ENCODE peak calls at places on chromosomes 4 and X, in four cellular contexts. W is HepG2, C is SK-N-SH, S is K562. H is an unnamed sample.
A peak's percentile ranks its signal among the peaks of the same experiment; 100 is the strongest.

GRCh38 chr4:40980318-40980883 is 230.6 kb downstream of the NSUN7 start:
- DNase-seq in W (peak; percentile 20), C (no peak), S (no peak), H (no peak)

GRCh38 chrX:44873415-44874270 is 655 bp downstream of the KDM6A start:
- DNase-seq in S (peak; percentile 29), C (peak; percentile 74), W (no peak), H (peak; percentile 31)

GRCh38 chr4:48141048-48141447 is 7.0 kb upstream of the TXK start:
- DNase-seq in S (peak; percentile 27), C (peak; percentile 48), W (peak; percentile 20), H (no peak)

GRCh38 chr4:110183643-110184042 is 14.8 kb downstream of the ELOVL6 start:
- DNase-seq in S (no peak), C (no peak), W (no peak), H (no peak)

GRCh38 chrX:78522601-78523000 is 136.5 kb downstream of the RTL3 start:
- DNase-seq in S (no peak), C (no peak), W (no peak), H (no peak)

GRCh38 chrX:19698125-19698524 is 182.8 kb upstream of the MAP3K15 start:
- DNase-seq in W (no peak), S (no peak), C (no peak), H (no peak)

GRCh38 chr4:7403001-7403400 is 31.7 kb downstream of the PSAPL1 start:
- DNase-seq in C (no peak), W (no peak), S (no peak), H (no peak)

GRCh38 chrX:30283456-30284200 is 25.6 kb downstream of the NR0B1 start:
- DNase-seq in C (no peak), S (peak; percentile 61), W (peak; percentile 22), H (no peak)

GRCh38 chr4:78644744-78645330 is 93.3 kb downstream of the ANXA3 start:
- DNase-seq in S (peak; percentile 69), W (peak; percentile 51), C (peak; percentile 57), H (no peak)

GRCh38 chr4:115187136-115187535 is 73.7 kb upstream of the NDST4 start:
- DNase-seq in S (no peak), C (no peak), W (no peak), H (no peak)

GRCh38 chr4:78481180-78481579 is 70.4 kb upstream of the ANXA3 start:
- DNase-seq in S (no peak), C (no peak), W (no peak), H (no peak)

GRCh38 chr4:60865238-60865637 is 334.9 kb upstream of the ADGRL3 start:
- DNase-seq in C (peak; percentile 32), S (no peak), W (no peak), H (no peak)

GRCh38 chr4:81632581-81633247 is 161.0 kb upstream of the RASGEF1B start:
- DNase-seq in C (no peak), S (no peak), W (no peak), H (no peak)

GRCh38 chr4:144703494-144703893 is 57.5 kb downstream of the HHIP start:
- DNase-seq in S (no peak), W (no peak), C (no peak), H (no peak)

GRCh38 chr4:100510551-100510950 is 7.3 kb downstream of the EMCN start:
- DNase-seq in C (no peak), W (no peak), S (no peak), H (no peak)

GRCh38 chr4:3865986-3866812 is 100.0 kb downstream of the ADRA2C start:
- DNase-seq in S (no peak), W (no peak), C (peak; percentile 27), H (no peak)

GRCh38 chr4:26490111-26490979 is at the start of gene CCKAR:
- DNase-seq in W (no peak), C (peak; percentile 56), S (no peak), H (no peak)

GRCh38 chrX:33138677-33139249 is 72.6 kb downstream of the DMD start:
- DNase-seq in C (no peak), S (no peak), W (no peak), H (no peak)

GRCh38 chr4:170137466-170137865 is 47.7 kb upstream of the AADAT start:
- DNase-seq in C (no peak), S (no peak), W (no peak), H (no peak)

GRCh38 chr4:101238706-101239105 is 108.6 kb downstream of the PPP3CA start:
- DNase-seq in W (no peak), C (no peak), S (no peak), H (no peak)

GRCh38 chr4:39228377-39228776 is 46.0 kb downstream of the WDR19 start:
- DNase-seq in C (no peak), S (no peak), W (no peak), H (no peak)

GRCh38 chr4:43163101-43163792 is 270.7 kb downstream of the GRXCR1 start:
- DNase-seq in W (no peak), S (no peak), C (no peak), H (no peak)

GRCh38 chr4:124980276-124980752 is 267.8 kb upstream of the ANKRD50 start:
- DNase-seq in C (no peak), W (no peak), S (no peak), H (no peak)

GRCh38 chr4:23106516-23106915 is 413.8 kb downstream of the GBA3 start:
- DNase-seq in C (no peak), W (no peak), S (no peak), H (no peak)

GRCh38 chr4:53100801-53101581 is 238.9 kb downstream of the RASL11B start:
- DNase-seq in S (no peak), W (no peak), C (no peak), H (no peak)

GRCh38 chr4:47790105-47790504 is 47.8 kb downstream of the CORIN start:
- DNase-seq in W (no peak), S (no peak), C (no peak), H (no peak)

GRCh38 chr4:71198958-71199357 is 139.9 kb upstream of the SLC4A4 start:
- DNase-seq in C (no peak), W (no peak), S (no peak), H (no peak)

GRCh38 chr4:77538144-77538543 is 67.5 kb upstream of the CXCL13 start:
- DNase-seq in S (no peak), C (no peak), W (no peak), H (no peak)

GRCh38 chr4:125283702-125284279 is 31.0 kb upstream of the FAT4 start:
- DNase-seq in W (peak; percentile 4), C (peak; percentile 37), S (peak; percentile 8), H (no peak)

GRCh38 chrX:135985123-135985973 is at the start of gene SLC9A6:
- DNase-seq in S (peak; percentile 80), W (peak; percentile 27), C (peak; percentile 90), H (peak; percentile 62)

GRCh38 chr4:2042207-2042946 is 16.8 kb upstream of the NAT8L start:
- DNase-seq in S (peak; percentile 81), C (peak; percentile 81), W (no peak), H (peak; percentile 62)

GRCh38 chr4:14787894-14788293 is 214.4 kb upstream of the CPEB2 start:
- DNase-seq in C (no peak), S (no peak), W (no peak), H (no peak)

GRCh38 chrX:64571011-64571410 is 175.8 kb upstream of the MTMR8 start:
- DNase-seq in C (no peak), S (no peak), W (no peak), H (no peak)

GRCh38 chr4:7662507-7662846 is 227.7 kb upstream of the PSAPL1 start:
- DNase-seq in C (no peak), W (no peak), S (no peak), H (no peak)

GRCh38 chr4:76535603-76536380 is 100.8 kb downstream of the SHROOM3 start:
- DNase-seq in W (no peak), C (no peak), S (no peak), H (no peak)
- TF ChIP-seq TAF1 in W (no peak), C (no peak), S (no peak), H (no peak)

DNA sequence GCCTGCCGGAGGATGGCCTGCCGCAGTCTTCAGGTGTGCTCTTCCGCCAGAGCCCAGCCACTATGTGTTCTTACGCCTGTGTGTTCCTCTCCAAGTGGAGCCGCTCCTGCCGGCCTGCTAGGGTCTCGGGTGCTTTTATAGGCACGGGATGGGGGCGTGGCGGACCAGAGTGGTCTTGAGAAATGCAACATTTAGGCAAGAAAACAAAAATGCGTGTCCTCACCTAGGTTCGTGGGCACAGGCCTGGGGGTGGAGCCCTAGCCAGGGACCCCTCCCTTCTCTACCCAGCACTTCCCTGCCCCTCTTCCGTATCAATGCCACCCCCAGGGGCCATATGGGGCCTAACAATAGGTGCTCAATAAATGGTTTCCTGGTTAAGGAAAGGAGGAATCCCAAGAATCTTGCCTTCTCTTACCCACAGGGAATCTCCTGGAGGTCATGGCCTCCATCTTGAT is 34.4 kb upstream of the LRBA start:
- DNase-seq in C (no peak), S (no peak), W (no peak), H (no peak)
- TF ChIP-seq TAF1 in C (no peak), S (no peak), W (no peak), H (no peak)

GRCh38 chrX:10243056-10243455 is 86.3 kb downstream of the CLCN4 start:
- DNase-seq in S (no peak), W (no peak), C (no peak), H (no peak)
- TF ChIP-seq TAF1 in S (no peak), W (no peak), C (no peak), H (no peak)

DNA sequence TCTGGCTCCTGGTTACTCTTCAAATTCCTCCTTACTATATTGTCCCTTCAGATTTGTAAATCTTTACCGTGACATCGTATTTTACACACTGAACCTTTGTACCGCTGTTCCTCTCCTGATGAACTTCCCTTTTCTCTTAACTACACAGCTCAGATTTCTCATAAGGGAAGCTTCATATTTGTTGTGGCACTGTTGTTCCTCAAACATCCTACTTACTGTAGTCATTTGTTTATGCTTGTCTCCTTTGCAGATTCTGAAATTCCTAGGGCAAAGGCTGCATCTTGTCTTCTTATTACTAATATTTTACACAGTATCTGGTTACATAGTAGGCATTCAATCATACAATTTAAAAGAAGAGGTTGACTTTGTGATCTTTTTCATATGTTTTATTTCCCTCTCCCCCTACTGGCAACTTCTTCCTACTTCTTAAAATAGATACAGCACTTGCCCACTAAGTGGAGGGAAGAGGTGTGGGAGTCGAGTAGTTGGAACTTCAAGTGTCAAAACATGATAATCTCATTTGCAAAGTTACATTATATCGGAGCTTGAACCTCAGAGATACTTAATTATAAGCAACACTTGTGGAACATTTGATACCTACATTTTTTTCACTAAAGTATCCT is 50.0 kb downstream of the TET2 start:
- DNase-seq in C (no peak), W (no peak), S (no peak), H (no peak)
- TF ChIP-seq TAF1 in C (no peak), W (no peak), S (no peak), H (no peak)

DNA sequence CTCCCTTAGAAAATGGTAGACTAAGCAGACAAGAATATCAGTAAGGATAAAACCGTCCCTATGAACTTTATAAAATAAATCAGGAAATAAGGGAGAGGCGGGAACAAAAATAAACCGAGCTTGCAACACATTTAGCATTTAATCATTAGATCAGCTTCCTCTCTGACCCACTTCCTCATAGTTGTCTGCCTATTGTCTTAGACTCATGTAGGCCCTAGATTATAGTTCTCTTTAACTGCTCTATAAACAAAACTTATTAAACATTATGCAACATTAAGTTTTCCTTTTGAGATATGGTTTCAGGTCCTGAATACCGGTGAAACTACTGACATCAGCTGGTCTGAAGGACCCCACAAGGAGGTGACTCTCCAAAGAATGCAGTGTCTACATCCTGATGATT is 15.8 kb upstream of the SRD5A3 start:
- DNase-seq in W (no peak), C (no peak), S (no peak), H (no peak)
- TF ChIP-seq TAF1 in W (no peak), C (no peak), S (no peak), H (no peak)

H was measured in GM12892.